ENCODE peak calls at places on chromosomes 16 and 17, in five cellular contexts. A, R, F, G and Y are unnamed samples.

GRCh38 chr17:50469005-50469605 is 425 bp upstream of the CHAD start:
- DNase-seq in F (no peak), A (no peak), R (no peak), G (no peak), Y (no peak)

GRCh38 chr16:85485379-85485778 is 127.7 kb upstream of the GSE1 start:
- DNase-seq in G (no peak), F (no peak), R (no peak), A (no peak), Y (no peak)

GRCh38 chr17:40499551-40500189 is 1.8 kb downstream of the TNS4 start:
- DNase-seq in A (no peak), F (peak), G (peak), R (no peak), Y (no peak)

GRCh38 chr17:42674755-42675347 is 1.9 kb downstream of the PLEKHH3 start:
- DNase-seq in F (no peak), G (no peak), R (no peak), A (no peak), Y (no peak)

GRCh38 chr17:81253358-81254131 is 14.4 kb downstream of the NDUFAF8 start:
- DNase-seq in A (peak), F (peak), G (peak), R (peak), Y (no peak)

GRCh38 chr17:74274060-74274702 is at the start of gene DNAI2:
- DNase-seq in G (peak), R (no peak), A (no peak), F (peak), Y (no peak)

GRCh38 chr17:57375770-57376181 is 119.5 kb downstream of the MSI2 start:
- DNase-seq in R (no peak), F (no peak), G (no peak), A (no peak), Y (no peak)

GRCh38 chr16:70399326-70399725 is 39.6 kb downstream of the ST3GAL2 start:
- DNase-seq in G (no peak), R (no peak), F (no peak), A (no peak), Y (no peak)

GRCh38 chr17:9386401-9386800 is 189.2 kb downstream of the STX8 start:
- DNase-seq in G (no peak), R (no peak), F (no peak), A (no peak), Y (peak)

GRCh38 chr16:10878644-10879498 is 1.9 kb downstream of the CIITA start:
- DNase-seq in F (peak), G (no peak), R (peak), A (no peak), Y (no peak)

GRCh38 chr16:49652441-49653175 is 203.3 kb downstream of the ZNF423 start:
- DNase-seq in F (peak), A (no peak), G (no peak), R (no peak), Y (no peak)

GRCh38 chr16:55329791-55330190 is 5.8 kb downstream of the IRX6 start:
- DNase-seq in G (no peak), A (no peak), F (no peak), R (no peak), Y (no peak)

GRCh38 chr17:21001813-21002221 is 41.0 kb downstream of the USP22 start:
- DNase-seq in F (no peak), A (no peak), G (no peak), R (no peak), Y (no peak)

GRCh38 chr17:78716814-78717393 is 65.2 kb downstream of the CYTH1 start:
- DNase-seq in F (peak), G (no peak), R (no peak), A (peak), Y (no peak)

GRCh38 chr16:10978124-10978523 is 33.8 kb downstream of the CLEC16A start:
- DNase-seq in F (no peak), A (no peak), R (no peak), G (no peak), Y (no peak)

GRCh38 chr17:32878211-32878610 is 1.3 kb upstream of the MYO1D start:
- DNase-seq in G (no peak), R (no peak), A (no peak), F (peak), Y (no peak)

GRCh38 chr17:78774956-78775571 is 7.0 kb downstream of the CYTH1 start:
- DNase-seq in F (no peak), R (peak), G (no peak), A (no peak), Y (peak)

GRCh38 chr17:28811594-28812135 is 30.9 kb downstream of the FAM222B start:
- DNase-seq in A (no peak), F (no peak), G (no peak), R (no peak), Y (no peak)

GRCh38 chr16:23508589-23509440 is 1.5 kb downstream of the GGA2 start:
- DNase-seq in A (no peak), F (no peak), R (no peak), G (peak), Y (no peak)

GRCh38 chr16:77663711-77664110 is 58.6 kb upstream of the NUDT7 start:
- DNase-seq in R (no peak), F (no peak), G (no peak), A (no peak), Y (no peak)

GRCh38 chr16:81483064-81483969 is 38.7 kb downstream of the CMIP start:
- DNase-seq in R (no peak), F (no peak), A (no peak), G (no peak), Y (peak)

GRCh38 chr17:78252111-78252634 is 20.7 kb downstream of the TMEM235 start:
- DNase-seq in F (no peak), G (no peak), R (peak), A (peak), Y (no peak)

GRCh38 chr17:68356520-68356919 is 65.2 kb downstream of the ARSG start:
- DNase-seq in A (peak), R (peak), G (no peak), F (no peak), Y (peak)

GRCh38 chr16:66924527-66925321 is 611 bp downstream of the RRAD start:
- DNase-seq in R (peak), A (no peak), F (peak), G (peak), Y (no peak)

GRCh38 chr17:69763503-69763902 is 311.5 kb upstream of the KCNJ16 start:
- DNase-seq in F (no peak), A (no peak), R (no peak), G (peak), Y (no peak)

GRCh38 chr16:58488531-58488930 is 11.4 kb upstream of the NDRG4 start:
- DNase-seq in A (no peak), R (no peak), G (no peak), F (no peak), Y (no peak)

GRCh38 chr17:22517716-22518115 is 825.4 kb downstream of the KCNJ18 start:
- DNase-seq in F (no peak), A (no peak), R (no peak), G (no peak), Y (no peak)

GRCh38 chr17:74408262-74408661 is 23.6 kb upstream of the GPRC5C start:
- DNase-seq in A (no peak), G (no peak), R (no peak), F (peak), Y (no peak)

GRCh38 chr16:53220585-53220984 is 165.8 kb downstream of the CHD9 start:
- DNase-seq in R (peak), G (peak), A (no peak), F (no peak), Y (no peak)

GRCh38 chr17:6070280-6070894 is at the start of gene WSCD1:
- DNase-seq in R (no peak), F (no peak), A (no peak), G (peak), Y (no peak)

GRCh38 chr17:62732125-62732524 is 76.0 kb downstream of the MARCHF10 start:
- DNase-seq in G (no peak), F (no peak), A (no peak), R (no peak), Y (no peak)

GRCh38 chr17:5758651-5759050 is 174.3 kb upstream of the NLRP1 start:
- DNase-seq in F (no peak), G (no peak), A (no peak), R (no peak), Y (no peak)

GRCh38 chr16:53159781-53160436 is 105.1 kb downstream of the CHD9 start:
- DNase-seq in F (no peak), R (peak), G (peak), A (no peak), Y (peak)

GRCh38 chr16:80903616-80904015 is 99.2 kb upstream of the CDYL2 start:
- DNase-seq in R (no peak), F (no peak), A (no peak), G (no peak), Y (no peak)

GRCh38 chr17:64534187-64534586 is 27.4 kb downstream of the CEP95 start:
- DNase-seq in F (no peak), G (no peak), A (peak), R (no peak), Y (no peak)

GRCh38 chr16:31461921-31462804 is 2.9 kb downstream of the ARMC5 start:
- DNase-seq in F (peak), R (no peak), G (no peak), A (no peak), Y (no peak)

GRCh38 chr16:88811600-88811849 is 203 bp downstream of the APRT start:
- DNase-seq in G (no peak), A (no peak), R (no peak), F (no peak), Y (no peak)

GRCh38 chr16:6573577-6573976 is 759.1 kb upstream of the RBFOX1 start:
- DNase-seq in G (peak), R (no peak), A (no peak), F (no peak), Y (no peak)

GRCh38 chr16:53726625-53727024 is 22.7 kb downstream of the FTO start:
- DNase-seq in F (no peak), R (no peak), A (no peak), G (peak), Y (no peak)

GRCh38 chr16:72819345-72819744 is 228.6 kb downstream of the ZFHX3 start:
- DNase-seq in R (no peak), A (no peak), G (no peak), F (no peak), Y (no peak)